ENCODE peak calls at places on chromosomes 1 and 21, in seven cellular contexts. One of them, this sample, is unnamed. For H3K9me2, the result is how much of the 10 kb centered on the place peaks cover.

GRCh38 chr1:248858096-248858890 is 592 bp downstream of the ZNF692 start:
- DNase-seq in GM23338: peak
- DNase-seq in GM23248: peak
- DNase-seq in HCT116: peak
- DNase-seq in SK-N-SH: peak
- DNase-seq in hepatocyte: peak
- DNase-seq in PC-3: peak
- DNase-seq in this sample: peak

GRCh38 chr1:64984106-64984505 is 17.8 kb upstream of the JAK1 start:
- DNase-seq in GM23338: peak
- DNase-seq in GM23248: no peak
- DNase-seq in HCT116: no peak
- DNase-seq in SK-N-SH: no peak
- DNase-seq in hepatocyte: no peak
- DNase-seq in PC-3: no peak
- DNase-seq in this sample: no peak

GRCh38 chr21:36630485-36631206 is 68.3 kb upstream of the SIM2 start:
- DNase-seq in GM23338: peak
- DNase-seq in GM23248: peak
- DNase-seq in HCT116: peak
- DNase-seq in SK-N-SH: peak
- DNase-seq in hepatocyte: peak
- DNase-seq in PC-3: peak
- DNase-seq in this sample: peak

GRCh38 chr1:54280652-54281051 is 80.7 kb downstream of the MRPL37 start:
- DNase-seq in GM23338: no peak
- DNase-seq in GM23248: no peak
- DNase-seq in HCT116: no peak
- DNase-seq in SK-N-SH: no peak
- DNase-seq in hepatocyte: no peak
- DNase-seq in PC-3: no peak
- DNase-seq in this sample: no peak

GRCh38 chr1:210222288-210223006 is 10.1 kb upstream of the SERTAD4 start:
- DNase-seq in GM23338: peak
- DNase-seq in GM23248: no peak
- DNase-seq in HCT116: no peak
- DNase-seq in SK-N-SH: no peak
- DNase-seq in hepatocyte: peak
- DNase-seq in PC-3: peak
- DNase-seq in this sample: no peak

GRCh38 chr1:85137660-85138059 is 63.2 kb downstream of the SYDE2 start:
- DNase-seq in GM23338: no peak
- DNase-seq in GM23248: peak
- DNase-seq in HCT116: no peak
- DNase-seq in SK-N-SH: no peak
- DNase-seq in hepatocyte: peak
- DNase-seq in PC-3: no peak
- DNase-seq in this sample: no peak

GRCh38 chr21:31351438-31351837 is 7.4 kb upstream of the TIAM1 start:
- DNase-seq in GM23338: peak
- DNase-seq in GM23248: peak
- DNase-seq in HCT116: no peak
- DNase-seq in SK-N-SH: no peak
- DNase-seq in hepatocyte: peak
- DNase-seq in PC-3: peak
- DNase-seq in this sample: no peak

GRCh38 chr1:160777486-160778089 is 18.4 kb upstream of the LY9 start:
- DNase-seq in GM23338: peak
- DNase-seq in GM23248: peak
- DNase-seq in HCT116: peak
- DNase-seq in SK-N-SH: peak
- DNase-seq in hepatocyte: peak
- DNase-seq in PC-3: peak
- DNase-seq in this sample: peak

GRCh38 chr1:8197493-8198282 is 120.2 kb upstream of the SLC45A1 start:
- DNase-seq in GM23338: no peak
- DNase-seq in GM23248: peak
- DNase-seq in HCT116: peak
- DNase-seq in SK-N-SH: no peak
- DNase-seq in hepatocyte: peak
- DNase-seq in PC-3: peak
- DNase-seq in this sample: no peak

GRCh38 chr1:59020151-59020997 is 236.5 kb upstream of the JUN start:
- DNase-seq in GM23338: no peak
- DNase-seq in GM23248: peak
- DNase-seq in HCT116: no peak
- DNase-seq in SK-N-SH: no peak
- DNase-seq in hepatocyte: peak
- DNase-seq in PC-3: peak
- DNase-seq in this sample: peak

GRCh38 chr21:18460979-18461378 is 57.4 kb upstream of the TMPRSS15 start:
- DNase-seq in GM23338: no peak
- DNase-seq in GM23248: no peak
- DNase-seq in HCT116: no peak
- DNase-seq in SK-N-SH: no peak
- DNase-seq in hepatocyte: no peak
- DNase-seq in PC-3: no peak
- DNase-seq in this sample: peak

GRCh38 chr1:202010042-202011015 is at the start of gene ELF3:
- DNase-seq in GM23338: peak
- DNase-seq in GM23248: no peak
- DNase-seq in HCT116: peak
- DNase-seq in SK-N-SH: no peak
- DNase-seq in hepatocyte: peak
- DNase-seq in PC-3: peak
- DNase-seq in this sample: peak

GRCh38 chr1:29117381-29117780 is 6.3 kb downstream of the TMEM200B start:
- DNase-seq in GM23338: peak
- DNase-seq in GM23248: no peak
- DNase-seq in HCT116: no peak
- DNase-seq in SK-N-SH: no peak
- DNase-seq in hepatocyte: no peak
- DNase-seq in PC-3: no peak
- DNase-seq in this sample: no peak

GRCh38 chr1:175749075-175749474 is 5.7 kb upstream of the TNR start:
- DNase-seq in GM23338: no peak
- DNase-seq in GM23248: no peak
- DNase-seq in HCT116: no peak
- DNase-seq in SK-N-SH: no peak
- DNase-seq in hepatocyte: no peak
- DNase-seq in PC-3: no peak
- DNase-seq in this sample: no peak

GRCh38 chr1:110011527-110012041 is 22.8 kb upstream of the STRIP1 start:
- DNase-seq in GM23338: peak
- DNase-seq in GM23248: peak
- DNase-seq in HCT116: peak
- DNase-seq in SK-N-SH: peak
- DNase-seq in hepatocyte: peak
- DNase-seq in PC-3: peak
- DNase-seq in this sample: peak

GRCh38 chr1:64187646-64188045 is 15.8 kb upstream of the UBE2U start:
- DNase-seq in GM23338: no peak
- DNase-seq in GM23248: peak
- DNase-seq in HCT116: no peak
- DNase-seq in SK-N-SH: no peak
- DNase-seq in hepatocyte: no peak
- DNase-seq in PC-3: peak
- DNase-seq in this sample: no peak

GRCh38 chr1:209456878-209457277 is 126.6 kb upstream of the CAMK1G start:
- DNase-seq in GM23338: no peak
- DNase-seq in GM23248: peak
- DNase-seq in HCT116: no peak
- DNase-seq in SK-N-SH: no peak
- DNase-seq in hepatocyte: peak
- DNase-seq in PC-3: no peak
- DNase-seq in this sample: no peak

GRCh38 chr1:82565146-82565545 is 764.4 kb downstream of the ADGRL2 start:
- DNase-seq in GM23338: peak
- DNase-seq in GM23248: peak
- DNase-seq in HCT116: peak
- DNase-seq in SK-N-SH: no peak
- DNase-seq in hepatocyte: peak
- DNase-seq in PC-3: peak
- DNase-seq in this sample: no peak

GRCh38 chr1:2528966-2529750 is 905 bp downstream of the HES5 start:
- DNase-seq in GM23338: peak
- DNase-seq in GM23248: peak
- DNase-seq in HCT116: no peak
- DNase-seq in SK-N-SH: peak
- DNase-seq in hepatocyte: peak
- DNase-seq in PC-3: no peak
- DNase-seq in this sample: peak

GRCh38 chr1:202835548-202836072 is 24.9 kb downstream of the PCAT6 start:
- DNase-seq in GM23338: no peak
- DNase-seq in GM23248: no peak
- DNase-seq in HCT116: no peak
- DNase-seq in SK-N-SH: peak
- DNase-seq in hepatocyte: no peak
- DNase-seq in PC-3: no peak
- DNase-seq in this sample: no peak

GRCh38 chr1:196535727-196536126 is 72.5 kb downstream of the KCNT2 start:
- DNase-seq in GM23338: peak
- DNase-seq in GM23248: peak
- DNase-seq in HCT116: peak
- DNase-seq in SK-N-SH: no peak
- DNase-seq in hepatocyte: no peak
- DNase-seq in PC-3: peak
- DNase-seq in this sample: peak

DNA sequence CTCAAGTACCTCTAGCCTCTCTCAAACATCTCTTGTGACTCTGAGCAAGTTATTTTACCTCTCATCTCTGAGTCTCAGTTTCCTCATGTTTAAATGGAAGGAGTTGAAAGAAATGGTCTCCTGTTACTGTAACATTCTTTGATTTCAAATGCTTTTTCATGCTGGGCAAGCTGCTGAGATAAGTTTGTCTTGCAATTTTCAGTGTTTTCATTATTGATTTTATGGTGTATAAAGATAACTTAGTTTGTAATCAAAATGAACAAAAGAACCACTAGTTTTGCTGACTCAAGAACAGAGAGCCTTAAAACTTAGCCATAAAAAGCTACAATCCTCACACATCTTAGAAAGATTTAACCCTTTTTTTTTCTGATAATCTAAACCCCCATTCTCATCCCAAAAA is 4.5 kb downstream of the LIPI start:
- DNase-seq in GM23338: no peak
- DNase-seq in GM23248: no peak
- DNase-seq in HCT116: no peak
- DNase-seq in SK-N-SH: no peak
- DNase-seq in hepatocyte: no peak
- DNase-seq in PC-3: no peak
- DNase-seq in this sample: no peak
- H3K9me2 ChIP-seq in GM23338: under half
- H3K9me2 ChIP-seq in GM23248: under half
- H3K9me2 ChIP-seq in HCT116: under half
- H3K9me2 ChIP-seq in SK-N-SH: under half
- H3K9me2 ChIP-seq in hepatocyte: under half
- H3K9me2 ChIP-seq in PC-3: under half
- H3K9me2 ChIP-seq in this sample: under half

GRCh38 chr1:204361781-204362180 is 2.1 kb upstream of the PLEKHA6 start:
- DNase-seq in GM23338: no peak
- DNase-seq in GM23248: no peak
- DNase-seq in HCT116: no peak
- DNase-seq in SK-N-SH: no peak
- DNase-seq in hepatocyte: no peak
- DNase-seq in PC-3: no peak
- DNase-seq in this sample: no peak
- H3K9me2 ChIP-seq in GM23338: under half
- H3K9me2 ChIP-seq in GM23248: under half
- H3K9me2 ChIP-seq in HCT116: under half
- H3K9me2 ChIP-seq in SK-N-SH: under half
- H3K9me2 ChIP-seq in hepatocyte: under half
- H3K9me2 ChIP-seq in PC-3: under half
- H3K9me2 ChIP-seq in this sample: under half

GRCh38 chr21:44957901-44958451 is 18.1 kb downstream of the SLX9 start:
- DNase-seq in GM23338: no peak
- DNase-seq in GM23248: no peak
- DNase-seq in HCT116: no peak
- DNase-seq in SK-N-SH: no peak
- DNase-seq in hepatocyte: no peak
- DNase-seq in PC-3: no peak
- DNase-seq in this sample: no peak

GRCh38 chr21:44957047-44957831 is 17.4 kb downstream of the SLX9 start:
- DNase-seq in GM23338: no peak
- DNase-seq in GM23248: no peak
- DNase-seq in HCT116: no peak
- DNase-seq in SK-N-SH: no peak
- DNase-seq in hepatocyte: no peak
- DNase-seq in PC-3: no peak
- DNase-seq in this sample: no peak

GRCh38 chr21:44955141-44955802 is 15.4 kb downstream of the SLX9 start:
- DNase-seq in GM23338: no peak
- DNase-seq in GM23248: no peak
- DNase-seq in HCT116: no peak
- DNase-seq in SK-N-SH: no peak
- DNase-seq in hepatocyte: no peak
- DNase-seq in PC-3: no peak
- DNase-seq in this sample: no peak

GRCh38 chr21:44955803-44956175 is 16.0 kb downstream of the SLX9 start:
- DNase-seq in GM23338: no peak
- DNase-seq in GM23248: no peak
- DNase-seq in HCT116: no peak
- DNase-seq in SK-N-SH: no peak
- DNase-seq in hepatocyte: no peak
- DNase-seq in PC-3: no peak
- DNase-seq in this sample: no peak

DNA sequence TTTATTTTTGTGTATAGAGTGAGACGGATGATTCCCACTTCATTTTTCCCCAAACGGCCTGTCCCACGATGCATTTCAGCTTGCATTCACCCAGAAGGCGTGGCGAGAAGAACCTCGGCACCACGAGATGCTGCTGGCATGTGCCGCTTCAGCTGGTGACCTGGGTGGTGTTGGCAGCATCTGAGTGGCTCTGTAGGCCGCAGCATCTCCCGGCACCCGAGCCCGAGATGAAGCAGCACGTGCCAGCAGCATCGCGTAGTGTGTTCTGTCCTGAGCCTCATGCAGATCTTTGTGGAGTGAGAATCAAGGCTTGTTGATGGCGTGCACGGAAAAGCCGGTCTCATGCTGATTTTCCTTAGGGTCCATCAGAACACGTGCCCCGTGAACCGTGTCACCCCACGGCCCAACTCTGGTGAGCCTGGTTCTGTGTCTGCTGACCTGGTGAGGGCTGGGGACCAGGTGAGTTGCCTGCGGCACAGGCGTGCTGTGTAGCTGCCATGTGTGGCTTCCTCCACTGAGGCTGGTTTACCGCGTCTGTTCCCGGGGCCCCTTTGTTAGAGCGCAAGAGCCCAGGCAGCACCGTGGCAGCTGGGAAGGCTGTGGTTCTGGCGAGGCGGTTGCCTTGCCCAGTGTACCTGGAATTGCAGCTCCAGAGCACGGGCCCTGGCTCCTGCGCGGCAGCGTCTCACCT is 16.7 kb downstream of the SLX9 start:
- DNase-seq in GM23338: no peak
- DNase-seq in GM23248: no peak
- DNase-seq in HCT116: no peak
- DNase-seq in SK-N-SH: no peak
- DNase-seq in hepatocyte: no peak
- DNase-seq in PC-3: no peak
- DNase-seq in this sample: no peak
- H3K9me2 ChIP-seq in GM23338: under half
- H3K9me2 ChIP-seq in GM23248: under half
- H3K9me2 ChIP-seq in HCT116: under half
- H3K9me2 ChIP-seq in SK-N-SH: under half
- H3K9me2 ChIP-seq in hepatocyte: under half
- H3K9me2 ChIP-seq in PC-3: under half
- H3K9me2 ChIP-seq in this sample: under half

GRCh38 chr1:51570063-51570720 is 46.7 kb upstream of the OSBPL9 start:
- DNase-seq in GM23338: no peak
- DNase-seq in GM23248: peak
- DNase-seq in HCT116: no peak
- DNase-seq in SK-N-SH: no peak
- DNase-seq in hepatocyte: no peak
- DNase-seq in PC-3: peak
- DNase-seq in this sample: peak
- H3K9me2 ChIP-seq in GM23338: under half
- H3K9me2 ChIP-seq in GM23248: under half
- H3K9me2 ChIP-seq in HCT116: under half
- H3K9me2 ChIP-seq in SK-N-SH: under half
- H3K9me2 ChIP-seq in hepatocyte: under half
- H3K9me2 ChIP-seq in PC-3: under half
- H3K9me2 ChIP-seq in this sample: under half

This sample was measured in Karpas-422.